ENCODE peak calls at places on chromosomes 7 and 10, in eight cellular contexts. P is HCT116, K is Calu3, R is AG09309, H is GM10248, I is GM13976, L is K562, G is foreskin fibroblast. J is an unnamed sample.

GRCh38 chr10:71547841-71548493 is 151.2 kb downstream of the CDH23 start:
- DNase-seq in P (no peak), K (no peak), R (no peak), H (no peak), I (no peak), L (no peak), G (peak), J (no peak)

GRCh38 chr10:133219782-133220181 is 10.2 kb upstream of the UTF1 start:
- DNase-seq in P (no peak), K (no peak), R (no peak), H (no peak), I (no peak), L (no peak), G (no peak), J (no peak)

GRCh38 chr10:1424648-1425047 is 312.7 kb downstream of the ADARB2 start:
- DNase-seq in P (no peak), K (no peak), R (no peak), H (no peak), I (no peak), L (no peak), G (no peak), J (no peak)

GRCh38 chr7:95441042-95441823 is 6.4 kb upstream of the PON2 start:
- DNase-seq in P (no peak), K (peak), R (no peak), H (no peak), I (no peak), L (no peak), G (no peak), J (no peak)

GRCh38 chr7:78363866-78364265 is 565.3 kb downstream of the PHTF2 start:
- DNase-seq in P (no peak), K (no peak), R (no peak), H (no peak), I (no peak), L (peak), G (no peak), J (no peak)

GRCh38 chr7:139572071-139572470 is 48.6 kb downstream of the CLEC2L start:
- DNase-seq in P (no peak), K (no peak), R (no peak), H (no peak), I (no peak), L (no peak), G (no peak), J (no peak)

GRCh38 chr7:35185908-35186731 is 67.8 kb downstream of the TBX20 start:
- DNase-seq in P (no peak), K (peak), R (no peak), H (no peak), I (peak), L (peak), G (peak), J (peak)

GRCh38 chr10:62990126-62990525 is 143.0 kb upstream of the NRBF2 start:
- DNase-seq in P (no peak), K (no peak), R (no peak), H (no peak), I (no peak), L (no peak), G (no peak), J (no peak)

GRCh38 chr7:67311901-67312300 is 315.3 kb downstream of the TYW1 start:
- DNase-seq in P (no peak), K (no peak), R (peak), H (no peak), I (no peak), L (no peak), G (peak), J (no peak)

DNA sequence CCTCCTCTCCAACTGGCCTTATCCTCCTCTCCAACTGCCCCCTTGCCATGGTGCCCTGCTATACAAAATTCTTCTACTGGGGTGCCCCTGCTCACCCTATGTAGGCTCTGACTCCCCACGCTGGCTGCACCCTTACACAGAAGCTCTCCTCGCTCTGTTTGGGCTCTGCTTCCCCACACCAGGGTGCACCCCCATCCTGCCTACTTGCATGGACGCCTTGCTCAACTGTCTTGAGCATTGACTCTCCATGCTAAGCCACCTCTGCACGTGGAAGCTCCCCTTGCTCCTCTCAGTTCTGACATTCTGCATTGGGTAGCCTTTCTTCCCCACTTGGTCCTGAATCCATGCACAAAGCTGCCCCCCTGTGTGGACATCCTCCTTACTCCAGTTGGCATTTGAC is 231.1 kb downstream of the GFRA1 start:
- DNase-seq in P (no peak), K (no peak), R (no peak), H (no peak), I (no peak), L (no peak), G (no peak), J (no peak)
- TF ChIP-seq CTCF in P (no peak), K (no peak), R (no peak), H (no peak), I (no peak), L (no peak), G (no peak), J (no peak)

GRCh38 chr7:75969704-75970498 is 24.5 kb downstream of the TMEM120A start:
- DNase-seq in P (no peak), K (no peak), R (no peak), H (no peak), I (no peak), L (no peak), G (no peak), J (no peak)

GRCh38 chr7:75971309-75971960 is 23.0 kb downstream of the TMEM120A start:
- DNase-seq in P (no peak), K (no peak), R (no peak), H (no peak), I (no peak), L (no peak), G (no peak), J (no peak)

GRCh38 chr7:75969182-75969581 is 25.2 kb downstream of the TMEM120A start:
- DNase-seq in P (no peak), K (no peak), R (no peak), H (no peak), I (no peak), L (no peak), G (peak), J (no peak)

GRCh38 chr7:75968561-75969001 is 25.8 kb downstream of the TMEM120A start:
- DNase-seq in P (no peak), K (no peak), R (no peak), H (no peak), I (no peak), L (no peak), G (no peak), J (no peak)

DNA sequence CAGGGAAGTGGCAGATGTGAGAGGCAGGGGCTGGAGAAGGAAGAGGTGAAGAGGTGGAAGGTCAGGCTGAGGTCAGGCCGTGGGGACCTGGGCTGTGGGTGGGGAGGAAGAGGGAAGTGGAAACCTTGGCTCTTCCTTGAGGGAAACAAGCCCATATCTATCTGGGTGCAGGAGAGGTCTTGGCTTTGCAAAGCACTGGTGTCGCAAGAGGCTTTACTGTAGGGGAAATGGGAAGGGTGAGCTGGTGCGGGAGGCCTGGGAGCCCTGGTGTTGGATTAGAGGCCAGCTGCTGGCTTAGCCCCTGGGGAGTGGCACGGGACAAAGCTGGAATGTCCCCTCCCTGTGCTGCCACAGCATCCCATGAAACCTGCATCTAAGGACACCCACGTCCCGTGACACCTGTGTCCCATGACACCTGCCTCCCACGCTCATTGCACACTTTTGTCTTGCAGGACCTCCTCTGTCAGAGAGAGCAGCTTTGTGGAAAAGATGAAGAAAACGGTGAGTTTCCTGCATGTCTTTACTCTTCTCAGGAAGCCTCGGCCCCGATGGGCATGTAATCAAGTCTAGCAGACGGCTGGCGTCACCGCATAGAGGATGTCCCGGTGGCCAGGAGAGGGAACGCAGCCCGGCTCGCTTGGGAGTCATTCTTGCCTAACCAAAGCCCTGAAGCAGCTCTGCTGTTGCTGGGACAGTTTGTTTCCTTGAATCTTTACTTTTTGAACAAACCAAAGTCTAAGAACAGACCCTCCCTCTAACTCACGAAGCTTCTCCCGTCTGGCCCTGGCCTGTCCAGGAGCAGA is 22.2 kb downstream of the TMEM120A start:
- DNase-seq in P (no peak), K (no peak), R (no peak), H (no peak), I (no peak), L (peak), G (no peak), J (peak)
- TF ChIP-seq CTCF in P (no peak), K (no peak), R (no peak), H (no peak), I (no peak), L (peak), G (no peak), J (peak)

GRCh38 chr10:21944727-21945386 is 58.7 kb downstream of the DNAJC1 start:
- DNase-seq in P (no peak), K (no peak), R (no peak), H (no peak), I (no peak), L (peak), G (no peak), J (no peak)

GRCh38 chr10:21946946-21947345 is 56.6 kb downstream of the DNAJC1 start:
- DNase-seq in P (no peak), K (no peak), R (no peak), H (no peak), I (no peak), L (no peak), G (no peak), J (no peak)

DNA sequence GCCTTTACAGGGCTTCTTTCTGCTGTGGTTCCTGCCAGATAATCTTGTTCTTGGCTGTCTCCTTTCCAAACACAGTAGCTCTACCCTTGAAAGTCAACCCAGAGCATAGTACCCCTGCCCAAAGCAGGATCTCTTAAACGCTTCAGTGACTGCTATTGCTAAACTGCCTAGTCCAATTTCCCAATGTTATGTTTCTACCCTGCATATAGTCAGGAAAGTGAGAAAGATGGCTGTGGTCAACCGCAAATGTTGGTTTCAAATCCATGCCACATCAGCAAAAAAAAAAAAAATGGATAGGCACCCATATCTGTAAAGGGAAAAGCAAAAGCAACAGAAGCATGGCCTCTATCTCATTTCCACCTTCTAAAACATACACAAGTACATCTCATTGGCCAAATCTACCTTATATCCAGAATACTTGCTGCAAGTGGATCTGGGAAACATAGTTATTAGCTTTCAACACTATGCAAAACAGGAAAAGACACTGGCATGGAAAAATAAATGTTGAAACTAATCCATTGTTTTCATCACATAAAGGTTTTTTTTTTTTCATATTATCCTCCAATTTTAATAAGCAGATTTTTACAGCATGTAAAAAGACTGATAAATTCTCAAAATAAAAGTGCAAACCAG is 59.8 kb downstream of the DNAJC1 start:
- DNase-seq in P (no peak), K (no peak), R (peak), H (no peak), I (no peak), L (no peak), G (no peak), J (no peak)
- TF ChIP-seq CTCF in P (no peak), K (no peak), R (no peak), H (no peak), I (no peak), L (no peak), G (no peak), J (no peak)

DNA sequence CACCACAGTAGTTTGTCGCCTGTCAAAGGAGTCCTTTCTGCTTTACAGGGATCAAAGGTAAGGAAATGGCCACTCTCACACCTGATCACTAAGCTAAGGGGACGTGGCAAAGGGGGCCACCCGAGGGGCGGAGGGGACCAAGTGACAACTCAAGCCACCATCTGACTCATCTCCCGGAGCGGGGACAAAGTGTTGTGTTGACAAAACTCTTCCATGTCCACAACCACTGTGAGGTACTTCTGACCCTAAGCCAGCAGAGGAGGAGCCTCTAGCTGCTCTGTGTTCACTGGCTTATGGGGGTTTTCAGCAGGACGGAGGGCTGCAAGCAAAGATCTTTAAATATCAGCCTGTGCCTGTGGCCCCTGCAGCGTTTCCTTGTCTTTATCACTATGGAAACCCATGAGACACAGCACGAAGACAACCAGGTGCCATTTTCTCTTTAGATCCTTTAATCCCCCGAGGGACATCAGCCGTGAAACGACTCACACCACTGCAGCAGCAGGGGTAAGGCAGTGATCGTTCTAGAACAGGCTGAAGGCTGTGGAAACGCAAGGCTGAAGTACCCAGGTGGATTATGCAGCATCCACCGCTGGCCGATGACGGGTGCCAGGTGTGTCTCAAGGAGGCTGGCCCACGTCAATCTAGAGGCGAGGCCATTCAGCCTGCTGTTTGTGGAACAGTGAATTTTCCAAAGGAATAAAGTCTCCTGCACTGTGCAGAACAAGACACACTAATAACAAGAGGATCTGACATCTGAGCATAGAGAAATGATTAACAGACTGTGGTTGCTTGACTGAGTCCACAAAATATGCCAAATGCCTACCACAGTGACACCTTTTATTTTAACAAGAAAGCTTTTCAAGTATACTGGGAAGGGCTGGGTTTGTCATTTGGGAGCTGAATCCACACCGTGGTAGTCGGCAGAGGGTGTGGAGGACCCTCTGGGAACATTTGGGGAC is 26.6 kb upstream of the DDC start:
- DNase-seq in P (no peak), K (no peak), R (no peak), H (no peak), I (no peak), L (no peak), G (no peak), J (no peak)
- TF ChIP-seq CTCF in P (no peak), K (no peak), R (no peak), H (no peak), I (no peak), L (no peak), G (no peak), J (no peak)

DNA sequence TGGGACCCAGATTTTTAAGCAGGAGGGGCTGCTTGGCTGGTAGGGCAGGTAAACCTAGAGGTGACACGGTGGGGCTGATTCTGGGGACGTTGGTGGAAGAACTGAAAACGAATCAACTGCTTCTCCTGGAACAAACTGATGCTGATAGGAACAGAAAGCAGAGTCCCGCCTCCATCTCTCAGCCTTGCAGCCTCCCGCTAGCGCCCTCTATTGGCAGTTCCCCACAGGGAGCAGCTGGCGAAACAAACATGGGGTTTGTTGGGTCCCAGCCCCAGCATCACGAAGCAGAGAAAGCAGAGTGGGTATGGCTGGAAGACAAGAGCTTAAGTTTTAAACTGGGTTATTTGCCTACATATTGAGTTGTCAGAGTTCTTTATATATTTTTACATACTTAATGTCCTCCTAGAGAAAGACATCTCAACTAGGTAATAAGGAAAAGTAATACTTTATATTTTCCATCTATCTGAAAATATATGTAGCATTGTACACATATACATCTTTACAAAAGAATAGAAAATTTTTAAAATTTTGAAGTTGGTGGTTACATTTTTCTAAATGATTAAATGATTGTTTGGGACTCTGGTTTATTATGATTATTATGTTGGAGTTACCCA is 42.3 kb upstream of the FOXI2 start:
- DNase-seq in P (peak), K (peak), R (no peak), H (peak), I (peak), L (peak), G (no peak), J (peak)
- TF ChIP-seq CTCF in P (peak), K (peak), R (peak), H (peak), I (peak), L (peak), G (no peak), J (peak)